ENCODE peak calls at places on chromosomes 12 and 14, in eight cellular contexts. One of them, this sample, is unnamed.
A peak's percentile ranks its signal among the peaks of the same experiment; 100 is the strongest.

GRCh38 chr12:104055686-104056388 is 5.8 kb upstream of the GLT8D2 start:
- DNase-seq in A549: no peak
- DNase-seq in GM12878: no peak
- DNase-seq in GM23338: no peak
- DNase-seq in HCT116: no peak
- DNase-seq in HepG2: no peak
- DNase-seq in K562: no peak
- DNase-seq in SK-N-SH: peak; percentile 82
- DNase-seq in this sample: no peak

GRCh38 chr14:27528328-27528727 is 930.5 kb upstream of the NOVA1 start:
- DNase-seq in A549: peak; percentile 36
- DNase-seq in GM12878: no peak
- DNase-seq in GM23338: peak; percentile 68
- DNase-seq in HCT116: no peak
- DNase-seq in HepG2: peak; percentile 21
- DNase-seq in K562: no peak
- DNase-seq in SK-N-SH: peak; percentile 37
- DNase-seq in this sample: peak; percentile 17

GRCh38 chr12:104182144-104182543 is 33.4 kb upstream of the TXNRD1 start:
- DNase-seq in A549: peak; percentile 76
- DNase-seq in GM12878: no peak
- DNase-seq in GM23338: no peak
- DNase-seq in HCT116: no peak
- DNase-seq in HepG2: no peak
- DNase-seq in K562: no peak
- DNase-seq in SK-N-SH: no peak
- DNase-seq in this sample: no peak

GRCh38 chr12:49664591-49665146 is 41.3 kb downstream of the PRPF40B start:
- DNase-seq in A549: no peak
- DNase-seq in GM12878: no peak
- DNase-seq in GM23338: no peak
- DNase-seq in HCT116: no peak
- DNase-seq in HepG2: no peak
- DNase-seq in K562: no peak
- DNase-seq in SK-N-SH: peak; percentile 40
- DNase-seq in this sample: no peak

GRCh38 chr14:64549016-64549415 is 745 bp upstream of the PPP1R36 start:
- DNase-seq in A549: no peak
- DNase-seq in GM12878: no peak
- DNase-seq in GM23338: no peak
- DNase-seq in HCT116: no peak
- DNase-seq in HepG2: no peak
- DNase-seq in K562: no peak
- DNase-seq in SK-N-SH: no peak
- DNase-seq in this sample: no peak

GRCh38 chr12:91370086-91370868 is 187.7 kb upstream of the DCN start:
- DNase-seq in A549: no peak
- DNase-seq in GM12878: no peak
- DNase-seq in GM23338: peak; percentile 65
- DNase-seq in HCT116: no peak
- DNase-seq in HepG2: no peak
- DNase-seq in K562: no peak
- DNase-seq in SK-N-SH: no peak
- DNase-seq in this sample: no peak

GRCh38 chr14:56333361-56334279 is 215.4 kb downstream of the PELI2 start:
- DNase-seq in A549: peak; percentile 77
- DNase-seq in GM12878: no peak
- DNase-seq in GM23338: no peak
- DNase-seq in HCT116: no peak
- DNase-seq in HepG2: peak; percentile 13
- DNase-seq in K562: no peak
- DNase-seq in SK-N-SH: no peak
- DNase-seq in this sample: no peak

GRCh38 chr12:113200016-113200797 is 14.7 kb downstream of the RITA1 start:
- DNase-seq in A549: no peak
- DNase-seq in GM12878: no peak
- DNase-seq in GM23338: no peak
- DNase-seq in HCT116: no peak
- DNase-seq in HepG2: no peak
- DNase-seq in K562: peak; percentile 5
- DNase-seq in SK-N-SH: no peak
- DNase-seq in this sample: no peak

GRCh38 chr14:31297701-31298344 is 90.2 kb upstream of the HECTD1 start:
- DNase-seq in A549: no peak
- DNase-seq in GM12878: no peak
- DNase-seq in GM23338: no peak
- DNase-seq in HCT116: no peak
- DNase-seq in HepG2: no peak
- DNase-seq in K562: no peak
- DNase-seq in SK-N-SH: no peak
- DNase-seq in this sample: no peak

GRCh38 chr14:75859746-75860145 is 122.0 kb downstream of the TGFB3 start:
- DNase-seq in A549: no peak
- DNase-seq in GM12878: no peak
- DNase-seq in GM23338: no peak
- DNase-seq in HCT116: no peak
- DNase-seq in HepG2: no peak
- DNase-seq in K562: no peak
- DNase-seq in SK-N-SH: no peak
- DNase-seq in this sample: no peak

GRCh38 chr12:124387510-124387855 is 92.6 kb downstream of the RFLNA start:
- DNase-seq in A549: no peak
- DNase-seq in GM12878: no peak
- DNase-seq in GM23338: no peak
- DNase-seq in HCT116: no peak
- DNase-seq in HepG2: peak; percentile 37
- DNase-seq in K562: no peak
- DNase-seq in SK-N-SH: no peak
- DNase-seq in this sample: no peak

GRCh38 chr12:124525455-124525854 is 42.0 kb downstream of the NCOR2 start:
- DNase-seq in A549: no peak
- DNase-seq in GM12878: no peak
- DNase-seq in GM23338: no peak
- DNase-seq in HCT116: no peak
- DNase-seq in HepG2: no peak
- DNase-seq in K562: no peak
- DNase-seq in SK-N-SH: peak; percentile 75
- DNase-seq in this sample: no peak

GRCh38 chr12:67241482-67241881 is 27.7 kb upstream of the CAND1 start:
- DNase-seq in A549: no peak
- DNase-seq in GM12878: no peak
- DNase-seq in GM23338: no peak
- DNase-seq in HCT116: no peak
- DNase-seq in HepG2: no peak
- DNase-seq in K562: no peak
- DNase-seq in SK-N-SH: no peak
- DNase-seq in this sample: no peak

GRCh38 chr12:69046920-69047319 is 113.9 kb upstream of the CPM start:
- DNase-seq in A549: no peak
- DNase-seq in GM12878: no peak
- DNase-seq in GM23338: no peak
- DNase-seq in HCT116: no peak
- DNase-seq in HepG2: no peak
- DNase-seq in K562: no peak
- DNase-seq in SK-N-SH: no peak
- DNase-seq in this sample: no peak

GRCh38 chr14:68664225-68664681 is 128.6 kb downstream of the ZFP36L1 start:
- DNase-seq in A549: no peak
- DNase-seq in GM12878: peak; percentile 34
- DNase-seq in GM23338: no peak
- DNase-seq in HCT116: no peak
- DNase-seq in HepG2: no peak
- DNase-seq in K562: no peak
- DNase-seq in SK-N-SH: no peak
- DNase-seq in this sample: no peak
- H3K4me1 ChIP-seq in A549: no peaks in the 10 kb centered on the region
- H3K4me1 ChIP-seq in GM12878: peaks cover 22% of the 10 kb centered on the region
- H3K4me1 ChIP-seq in GM23338: no peaks in the 10 kb centered on the region
- H3K4me1 ChIP-seq in HCT116: peaks cover 20% of the 10 kb centered on the region
- H3K4me1 ChIP-seq in HepG2: peaks cover 36% of the 10 kb centered on the region
- H3K4me1 ChIP-seq in K562: no peaks in the 10 kb centered on the region
- H3K4me1 ChIP-seq in SK-N-SH: peaks cover 5% of the 10 kb centered on the region
- H3K4me1 ChIP-seq in this sample: no peaks in the 10 kb centered on the region

GRCh38 chr12:98840325-98840724 is 195.2 kb downstream of the APAF1 start:
- DNase-seq in A549: no peak
- DNase-seq in GM12878: no peak
- DNase-seq in GM23338: no peak
- DNase-seq in HCT116: no peak
- DNase-seq in HepG2: no peak
- DNase-seq in K562: no peak
- DNase-seq in SK-N-SH: no peak
- DNase-seq in this sample: no peak

GRCh38 chr12:98838282-98838681 is 193.2 kb downstream of the APAF1 start:
- DNase-seq in A549: peak; percentile 11
- DNase-seq in GM12878: no peak
- DNase-seq in GM23338: peak; percentile 50
- DNase-seq in HCT116: no peak
- DNase-seq in HepG2: no peak
- DNase-seq in K562: no peak
- DNase-seq in SK-N-SH: no peak
- DNase-seq in this sample: no peak
- TF ChIP-seq CTCF in A549: no peak
- TF ChIP-seq CTCF in GM12878: peak; percentile 33
- TF ChIP-seq CTCF in GM23338: peak; percentile 16
- TF ChIP-seq CTCF in HCT116: peak; percentile 67
- TF ChIP-seq CTCF in HepG2: no peak
- TF ChIP-seq CTCF in K562: peak; percentile 36
- TF ChIP-seq CTCF in SK-N-SH: peak; percentile 43
- TF ChIP-seq CTCF in this sample: peak; percentile 54

DNA sequence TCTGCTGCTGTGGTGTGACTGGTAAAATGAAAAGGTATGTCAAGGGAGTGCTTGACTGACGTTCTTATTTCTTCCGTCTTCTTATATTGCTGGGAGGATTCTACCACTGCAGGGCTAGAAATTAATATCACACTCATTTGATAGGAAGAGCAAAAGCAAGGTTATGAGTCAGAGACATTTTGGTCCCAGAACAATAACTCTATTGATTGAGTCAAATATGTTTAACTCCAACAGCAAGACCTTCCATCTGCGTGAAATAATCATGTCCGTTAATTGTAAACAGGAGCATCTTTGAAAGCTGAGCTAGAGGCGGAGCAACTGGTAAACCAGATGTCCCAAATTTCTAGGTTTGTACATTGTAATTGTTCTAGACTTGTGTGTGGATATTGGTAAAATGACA is 1293.6 kb downstream of the AACS start:
- DNase-seq in A549: no peak
- DNase-seq in GM12878: no peak
- DNase-seq in GM23338: no peak
- DNase-seq in HCT116: no peak
- DNase-seq in HepG2: no peak
- DNase-seq in K562: no peak
- DNase-seq in SK-N-SH: no peak
- DNase-seq in this sample: no peak
- TF ChIP-seq REST in A549: no peak
- TF ChIP-seq REST in GM12878: no peak
- TF ChIP-seq REST in GM23338: no peak
- TF ChIP-seq REST in HCT116: no peak
- TF ChIP-seq REST in HepG2: no peak
- TF ChIP-seq REST in K562: no peak
- TF ChIP-seq REST in SK-N-SH: no peak
- TF ChIP-seq REST in this sample: no peak

GRCh38 chr14:100639280-100639679 is 52.1 kb upstream of the BEGAIN start:
- DNase-seq in A549: no peak
- DNase-seq in GM12878: no peak
- DNase-seq in GM23338: no peak
- DNase-seq in HCT116: no peak
- DNase-seq in HepG2: no peak
- DNase-seq in K562: no peak
- DNase-seq in SK-N-SH: no peak
- DNase-seq in this sample: no peak
- H3K4me1 ChIP-seq in A549: no peaks in the 10 kb centered on the region
- H3K4me1 ChIP-seq in GM12878: peaks cover 11% of the 10 kb centered on the region
- H3K4me1 ChIP-seq in GM23338: no peaks in the 10 kb centered on the region
- H3K4me1 ChIP-seq in HCT116: no peaks in the 10 kb centered on the region
- H3K4me1 ChIP-seq in HepG2: peaks cover 11% of the 10 kb centered on the region
- H3K4me1 ChIP-seq in K562: peaks cover 1% of the 10 kb centered on the region
- H3K4me1 ChIP-seq in SK-N-SH: peaks cover 42% of the 10 kb centered on the region
- H3K4me1 ChIP-seq in this sample: no peaks in the 10 kb centered on the region

DNA sequence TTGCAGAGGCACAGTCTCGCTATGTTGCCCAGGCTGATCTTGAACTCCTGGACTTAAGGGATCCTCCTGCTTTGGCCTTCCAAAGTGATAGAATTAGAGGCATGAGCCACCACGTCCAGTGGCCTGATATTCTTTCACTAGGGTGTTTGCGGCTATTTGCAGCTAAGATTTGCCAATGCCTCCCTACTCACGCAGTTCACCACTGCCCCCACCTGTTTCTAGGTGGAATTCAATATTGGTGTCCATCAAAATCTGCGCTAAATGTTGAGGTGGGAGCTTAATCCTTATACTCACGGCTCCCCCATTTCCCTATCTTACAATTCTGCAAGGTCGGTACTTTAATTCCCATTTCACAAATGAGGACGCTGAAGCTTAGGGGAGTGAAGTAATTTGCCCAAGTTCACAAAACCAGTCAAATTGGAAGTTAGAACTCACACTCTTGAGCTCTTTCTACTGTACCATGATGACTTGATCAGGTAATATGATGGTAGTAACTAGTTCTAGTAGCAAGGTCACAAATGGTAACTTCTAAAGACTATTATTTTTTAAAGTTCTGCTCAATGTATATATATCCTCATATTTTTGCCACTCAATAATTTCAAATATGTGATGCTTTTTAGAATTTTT is 22.1 kb upstream of the LRRC9 start:
- DNase-seq in A549: peak; percentile 40
- DNase-seq in GM12878: no peak
- DNase-seq in GM23338: peak; percentile 76
- DNase-seq in HCT116: peak; percentile 10
- DNase-seq in HepG2: peak; percentile 30
- DNase-seq in K562: no peak
- DNase-seq in SK-N-SH: peak; percentile 51
- DNase-seq in this sample: no peak
- TF ChIP-seq CTCF in A549: peak; percentile 35
- TF ChIP-seq CTCF in GM12878: peak; percentile 34
- TF ChIP-seq CTCF in GM23338: peak; percentile 86
- TF ChIP-seq CTCF in HCT116: peak; percentile 54
- TF ChIP-seq CTCF in HepG2: peak; percentile 79
- TF ChIP-seq CTCF in K562: peak; percentile 45
- TF ChIP-seq CTCF in SK-N-SH: peak; percentile 50
- TF ChIP-seq CTCF in this sample: peak; percentile 65